ENCODE peak calls at places on chromosomes 4 and X, in five cellular contexts. R is GM12891, G is K562, J is SK-N-SH, P is GM12878. B is an unnamed sample.

GRCh38 chr4:75545526-75545925 is 10.3 kb upstream of the ODAPH start:
- DNase-seq in R (no peak), J (no peak), P (no peak), G (no peak), B (no peak)

GRCh38 chr4:5376015-5376414 is 324.7 kb downstream of the STK32B start:
- DNase-seq in R (no peak), J (no peak), G (no peak), P (no peak), B (no peak)

GRCh38 chr4:156100651-156101050 is 147.0 kb upstream of the CTSO start:
- DNase-seq in R (no peak), P (no peak), J (no peak), G (no peak), B (no peak)

GRCh38 chr4:22021116-22021515 is 72.5 kb upstream of the KCNIP4 start:
- DNase-seq in G (no peak), R (no peak), J (no peak), P (no peak), B (no peak)

GRCh38 chrX:8743126-8743732 is 11.3 kb upstream of the ANOS1 start:
- DNase-seq in G (peak), J (peak), P (no peak), R (no peak), B (no peak)

GRCh38 chrX:49221868-49222267 is 11.3 kb downstream of the CACNA1F start:
- DNase-seq in P (no peak), J (no peak), R (no peak), G (no peak), B (no peak)

GRCh38 chrX:70044541-70045245 is 5.0 kb downstream of the AWAT2 start:
- DNase-seq in J (no peak), G (no peak), R (no peak), P (no peak), B (no peak)

GRCh38 chrX:81202413-81202794 is 502 bp downstream of the SH3BGRL start:
- DNase-seq in R (no peak), J (no peak), G (no peak), P (no peak), B (no peak)

GRCh38 chrX:46637937-46638336 is 64.4 kb downstream of the CHST7 start:
- DNase-seq in P (peak), G (peak), R (no peak), J (no peak), B (no peak)

GRCh38 chr4:56857601-56858301 is 36.2 kb upstream of the SPINK2 start:
- DNase-seq in J (no peak), G (no peak), R (no peak), P (no peak), B (no peak)

GRCh38 chr4:6776920-6777635 is 5.4 kb upstream of the KIAA0232 start:
- DNase-seq in R (no peak), P (no peak), G (no peak), J (no peak), B (no peak)

GRCh38 chrX:1323315-1323714 is 13.3 kb upstream of the IL3RA start:
- DNase-seq in P (peak), R (peak), G (peak), J (peak), B (peak)

GRCh38 chrX:72540318-72540717 is 32.3 kb downstream of the HDAC8 start:
- DNase-seq in J (peak), R (no peak), G (peak), P (no peak), B (no peak)

GRCh38 chr4:1218892-1219552 is 29.9 kb downstream of the CTBP1 start:
- DNase-seq in J (no peak), R (peak), P (peak), G (no peak), B (no peak)

GRCh38 chr4:122052714-122053113 is 99.4 kb upstream of the BLTP1 start:
- DNase-seq in P (no peak), R (no peak), J (no peak), G (no peak), B (no peak)

GRCh38 chrX:149314031-149314430 is 191.1 kb downstream of the IDS start:
- DNase-seq in J (no peak), G (no peak), P (no peak), R (no peak), B (no peak)

GRCh38 chr4:172573899-172574298 is 594.7 kb upstream of the GALNT7 start:
- DNase-seq in P (no peak), G (no peak), R (no peak), J (no peak), B (no peak)

GRCh38 chr4:113760094-113760851 is 1.3 kb downstream of the CAMK2D start:
- DNase-seq in R (no peak), P (no peak), G (no peak), J (no peak), B (no peak)

GRCh38 chr4:73679836-73680235 is 59.6 kb upstream of the RASSF6 start:
- DNase-seq in P (no peak), J (no peak), R (no peak), G (no peak), B (no peak)

GRCh38 chr4:7034262-7035081 is 8.7 kb upstream of the TADA2B start:
- DNase-seq in J (no peak), G (no peak), P (no peak), R (no peak), B (no peak)

GRCh38 chr4:8333726-8334460 is 64.3 kb downstream of the HTRA3 start:
- DNase-seq in R (no peak), J (no peak), G (no peak), P (no peak), B (no peak)

GRCh38 chrX:17860811-17861495 is at the start of gene RAI2:
- DNase-seq in J (peak), R (peak), P (no peak), G (peak), B (peak)

GRCh38 chr4:8662776-8663175 is 70.2 kb downstream of the CPZ start:
- DNase-seq in G (no peak), P (no peak), J (no peak), R (no peak), B (no peak)

GRCh38 chrX:55867254-55867653 is 149.7 kb downstream of the RRAGB start:
- DNase-seq in J (no peak), G (no peak), P (peak), R (no peak), B (no peak)

GRCh38 chrX:134144231-134144630 is 92.8 kb upstream of the CCDC160 start:
- DNase-seq in P (no peak), R (no peak), G (no peak), J (peak), B (no peak)

GRCh38 chr4:1767770-1768366 is 25.2 kb upstream of the FGFR3 start:
- DNase-seq in P (no peak), G (peak), J (peak), R (peak), B (peak)

GRCh38 chrX:114508836-114509235 is 75.0 kb upstream of the HTR2C start:
- DNase-seq in R (no peak), J (no peak), P (no peak), G (no peak), B (no peak)

GRCh38 chrX:52015794-52016193 is 53.2 kb downstream of the MAGED4B start:
- DNase-seq in P (no peak), R (no peak), J (no peak), G (no peak), B (no peak)

GRCh38 chrX:153334654-153335295 is 822 bp downstream of the ZNF275 start:
- DNase-seq in P (no peak), R (no peak), J (no peak), G (peak), B (no peak)

GRCh38 chr4:13659341-13660070 is 32.0 kb upstream of the BOD1L1 start:
- DNase-seq in P (no peak), R (no peak), J (peak), G (no peak), B (no peak)

GRCh38 chr4:53490965-53491622 is 100.2 kb downstream of the LNX1 start:
- DNase-seq in R (no peak), G (peak), J (peak), P (no peak), B (no peak)

GRCh38 chrX:32825009-32825408 is 386.3 kb downstream of the DMD start:
- DNase-seq in P (no peak), G (no peak), J (no peak), R (no peak), B (no peak)

GRCh38 chr4:19146038-19146437 is 1105.7 kb upstream of the SLIT2 start:
- DNase-seq in J (no peak), R (no peak), G (no peak), P (no peak), B (no peak)

GRCh38 chr4:11368701-11369115 is 60.0 kb downstream of the HS3ST1 start:
- DNase-seq in G (no peak), P (no peak), R (no peak), J (no peak), B (no peak)

GRCh38 chr4:21678711-21679110 is 269.9 kb downstream of the KCNIP4 start:
- DNase-seq in R (no peak), P (no peak), J (no peak), G (no peak), B (no peak)

GRCh38 chr4:39450618-39451017 is 8.1 kb downstream of the RPL9 start:
- DNase-seq in P (no peak), G (no peak), J (no peak), R (no peak), B (no peak)
- TF ChIP-seq POLR2AphosphoS5 in P (no peak), G (no peak), J (no peak), R (no peak), B (no peak)

GRCh38 chr4:174983128-174983750 is 65.1 kb downstream of the ADAM29 start:
- DNase-seq in P (no peak), R (no peak), G (no peak), J (no peak), B (no peak)
- TF ChIP-seq TAF1 in P (no peak), R (no peak), G (no peak), J (no peak), B (no peak)

GRCh38 chr4:99323761-99324160 is 2.6 kb upstream of the ADH1B start:
- DNase-seq in J (no peak), R (no peak), P (no peak), G (no peak), B (no peak)
- TF ChIP-seq POLR2AphosphoS5 in J (no peak), R (no peak), P (no peak), G (no peak), B (no peak)

GRCh38 chr4:3451956-3452355 is 10.2 kb downstream of the HGFAC start:
- DNase-seq in G (no peak), P (no peak), R (no peak), J (no peak), B (no peak)
- TF ChIP-seq TAF1 in G (no peak), P (no peak), R (no peak), J (no peak), B (no peak)

DNA sequence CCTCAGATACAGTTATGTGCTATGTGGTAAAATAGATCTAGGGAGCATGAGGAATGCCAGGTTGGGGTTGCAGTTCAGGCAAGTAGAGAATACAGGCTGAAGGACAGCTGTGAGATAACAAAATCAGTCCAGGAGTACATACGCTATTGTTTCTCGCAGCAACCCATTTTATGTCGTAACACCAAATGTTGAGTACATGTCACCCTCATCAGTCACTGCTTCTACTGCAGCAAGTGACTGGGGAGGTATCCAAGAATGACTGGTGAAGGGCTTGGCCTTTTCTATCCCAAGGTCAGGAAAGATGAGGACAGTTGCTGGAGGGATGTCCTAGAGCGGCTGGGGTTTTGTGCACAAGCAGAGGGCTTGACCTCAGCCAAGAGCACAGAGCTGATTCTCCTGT is 172.1 kb downstream of the CBR4 start:
- DNase-seq in J (no peak), R (no peak), G (no peak), P (no peak), B (no peak)
- TF ChIP-seq POLR2AphosphoS5 in J (no peak), R (no peak), G (no peak), P (no peak), B (no peak)

DNA sequence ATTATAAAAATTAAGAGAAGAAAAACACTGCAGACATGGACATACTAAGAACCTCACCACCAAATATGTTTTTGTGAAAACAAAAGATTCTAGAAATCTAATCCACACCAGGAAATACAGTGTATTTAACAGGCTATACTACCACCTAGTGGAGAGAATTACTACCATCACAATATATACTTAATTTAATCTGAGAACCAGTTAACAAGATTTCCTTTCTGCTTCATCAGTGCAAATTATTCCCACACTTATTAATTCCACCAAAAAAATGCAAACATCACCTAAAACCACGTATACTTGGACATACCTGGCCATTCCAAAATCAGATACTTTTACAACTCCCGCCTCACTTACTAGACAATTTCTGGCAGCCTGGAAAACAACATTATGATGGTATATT is 7.0 kb upstream of the TXK start:
- DNase-seq in G (peak), P (no peak), J (peak), R (peak), B (no peak)
- TF ChIP-seq TAF1 in G (no peak), P (no peak), J (no peak), R (no peak), B (no peak)

B was measured in GM12892.